ENCODE peak calls at places on chromosome 13, in five cellular contexts. B is neural crest cell, D is amygdala, I is anterior cingulate cortex, Y is OCI-LY7. J is an unnamed sample.

GRCh38 chr13:110626510-110626909 is 11.2 kb downstream of the NAXD start:
- DNase-seq in D (no peak), I (no peak), B (no peak), Y (no peak), J (no peak)

GRCh38 chr13:57569981-57570380 is 61.6 kb upstream of the PCDH17 start:
- DNase-seq in D (no peak), I (no peak), B (no peak), Y (no peak), J (no peak)

GRCh38 chr13:94249512-94249911 is 230.0 kb downstream of the DCT start:
- DNase-seq in Y (no peak), I (no peak), B (no peak), D (no peak), J (no peak)

GRCh38 chr13:59679239-59679638 is 484.5 kb downstream of the DIAPH3 start:
- DNase-seq in I (no peak), B (no peak), D (no peak), Y (no peak), J (no peak)

GRCh38 chr13:26881154-26881553 is 120.6 kb upstream of the GPR12 start:
- DNase-seq in Y (no peak), D (no peak), B (no peak), I (no peak), J (no peak)

GRCh38 chr13:74465279-74465678 is 331.1 kb upstream of the KLF12 start:
- DNase-seq in D (no peak), B (no peak), Y (no peak), I (no peak), J (no peak)

GRCh38 chr13:111153977-111154332 is 38.8 kb downstream of the ARHGEF7 start:
- DNase-seq in Y (peak; percentile 34), B (no peak), I (peak; percentile 42), D (no peak), J (peak; percentile 16)

GRCh38 chr13:103716689-103717088 is 650.5 kb upstream of the SLC10A2 start:
- DNase-seq in B (no peak), D (no peak), Y (no peak), I (no peak), J (no peak)

GRCh38 chr13:45961468-45961867 is 91.1 kb downstream of the ZC3H13 start:
- DNase-seq in D (no peak), B (no peak), Y (no peak), I (no peak), J (no peak)

GRCh38 chr13:40770934-40771618 is at the start of gene MRPS31:
- DNase-seq in D (peak; percentile 92), I (peak; percentile 92), B (peak; percentile 95), Y (peak; percentile 96), J (peak; percentile 94)

GRCh38 chr13:81916471-81916870 is 1575.5 kb upstream of the SPRY2 start:
- DNase-seq in I (no peak), B (no peak), Y (no peak), D (no peak), J (no peak)

GRCh38 chr13:100128373-100128772 is 39.5 kb downstream of the PCCA start:
- DNase-seq in D (no peak), I (no peak), B (no peak), Y (no peak), J (no peak)

GRCh38 chr13:99214232-99214631 is 13.6 kb downstream of the UBAC2 start:
- DNase-seq in B (no peak), I (no peak), D (no peak), Y (no peak), J (no peak)

GRCh38 chr13:88958821-88959220 is 1287.7 kb downstream of the SLITRK5 start:
- DNase-seq in D (no peak), I (no peak), Y (no peak), B (no peak), J (no peak)

GRCh38 chr13:98083936-98084335 is 59.0 kb upstream of the FARP1 start:
- DNase-seq in D (no peak), B (no peak), I (no peak), Y (no peak), J (no peak)

GRCh38 chr13:33138441-33138840 is 122.2 kb downstream of the KL start:
- DNase-seq in B (no peak), Y (no peak), I (no peak), D (no peak), J (peak; percentile 51)